ENCODE peak calls at places on chromosomes 12 and 14, in nine cellular contexts. U is AG09309; E is dermis microvascular lymphatic vessel endothelial cell; V is AG09319; A is midbrain; R is fibroblast of mammary gland; Z is astrocyte of the spinal cord; C is stimulated activated CD4-positive, alpha-beta T cell treated with anti-CD3 and anti-CD28 coated beads, Interleukin-1b, Interleukin-23, amount 100 ng/mL, for 1 hour; J is IMR-90. N is an unnamed sample.

GRCh38 chr12:32155041-32155440 is 48.4 kb downstream of the BICD1 start:
- DNase-seq in U (no peak), E (no peak), V (no peak), A (no peak), R (no peak), Z (no peak), C (no peak), J (no peak), N (no peak)

GRCh38 chr12:80186727-80187217 is 87.4 kb downstream of the OTOGL start:
- DNase-seq in U (peak), E (peak), V (peak), A (peak), R (peak), Z (peak), C (no peak), J (peak), N (peak)

GRCh38 chr12:91542048-91542447 is 359.4 kb upstream of the DCN start:
- DNase-seq in U (no peak), E (no peak), V (no peak), A (no peak), R (no peak), Z (no peak), C (no peak), J (no peak), N (no peak)

GRCh38 chr12:64639466-64639865 is 29.2 kb downstream of the RASSF3 start:
- DNase-seq in U (no peak), E (no peak), V (no peak), A (no peak), R (no peak), Z (no peak), C (no peak), J (no peak), N (no peak)

GRCh38 chr12:108568653-108569154 is 6.3 kb downstream of the ISCU start:
- DNase-seq in U (no peak), E (no peak), V (no peak), A (no peak), R (no peak), Z (no peak), C (peak), J (no peak), N (peak)

GRCh38 chr14:20460458-20461229 is 590 bp downstream of the PIP4P1 start:
- DNase-seq in U (no peak), E (no peak), V (no peak), A (no peak), R (no peak), Z (no peak), C (no peak), J (no peak), N (no peak)

GRCh38 chr12:77599782-77600491 is 230.8 kb upstream of the NAV3 start:
- DNase-seq in U (no peak), E (no peak), V (no peak), A (no peak), R (no peak), Z (no peak), C (no peak), J (no peak), N (no peak)

GRCh38 chr14:100893228-100893601 is 10.3 kb downstream of the RTL1 start:
- DNase-seq in U (no peak), E (no peak), V (no peak), A (no peak), R (no peak), Z (no peak), C (no peak), J (no peak), N (no peak)

GRCh38 chr14:23460960-23461359 is 8.5 kb upstream of the NGDN start:
- DNase-seq in U (no peak), E (no peak), V (no peak), A (no peak), R (no peak), Z (no peak), C (no peak), J (no peak), N (no peak)

GRCh38 chr14:82710257-82710841 is 1176.7 kb upstream of the SEL1L start:
- DNase-seq in U (no peak), E (peak), V (peak), A (peak), R (peak), Z (peak), C (no peak), J (peak), N (peak)

GRCh38 chr12:109553929-109554500 is 19.3 kb downstream of the MMAB start:
- DNase-seq in U (no peak), E (no peak), V (no peak), A (no peak), R (no peak), Z (no peak), C (no peak), J (no peak), N (no peak)

GRCh38 chr12:128961957-128962356 is 108.7 kb downstream of the GLT1D1 start:
- DNase-seq in U (no peak), E (no peak), V (no peak), A (no peak), R (no peak), Z (no peak), C (no peak), J (no peak), N (no peak)

GRCh38 chr12:93852067-93852466 is 174.9 kb downstream of the CRADD start:
- DNase-seq in U (no peak), E (no peak), V (no peak), A (no peak), R (no peak), Z (no peak), C (no peak), J (no peak), N (no peak)

GRCh38 chr12:119229837-119230236 is 51.1 kb downstream of the HSPB8 start:
- DNase-seq in U (no peak), E (peak), V (no peak), A (peak), R (peak), Z (peak), C (no peak), J (peak), N (peak)

GRCh38 chr14:50230601-50231474 is 540 bp downstream of the SOS2 start:
- DNase-seq in U (peak), E (peak), V (peak), A (peak), R (peak), Z (peak), C (no peak), J (peak), N (peak)

GRCh38 chr12:64373204-64373603 is 17.4 kb downstream of the C12orf56 start:
- DNase-seq in U (no peak), E (no peak), V (no peak), A (no peak), R (no peak), Z (no peak), C (no peak), J (no peak), N (no peak)

GRCh38 chr12:89484470-89484869 is 40.1 kb downstream of the GALNT4 start:
- DNase-seq in U (no peak), E (no peak), V (no peak), A (no peak), R (no peak), Z (no peak), C (no peak), J (no peak), N (no peak)

GRCh38 chr12:11621797-11622423 is 27.6 kb upstream of the ETV6 start:
- DNase-seq in U (no peak), E (peak), V (no peak), A (peak), R (peak), Z (no peak), C (peak), J (no peak), N (peak)

GRCh38 chr14:105938055-105938863 is 411.9 kb downstream of the TMEM121 start:
- DNase-seq in U (no peak), E (no peak), V (no peak), A (no peak), R (no peak), Z (no peak), C (no peak), J (no peak), N (no peak)

GRCh38 chr12:41983394-41983793 is 161.3 kb downstream of the GXYLT1 start:
- DNase-seq in U (no peak), E (no peak), V (no peak), A (no peak), R (no peak), Z (peak), C (no peak), J (no peak), N (no peak)

GRCh38 chr12:13197526-13198141 is 1.1 kb downstream of the EMP1 start:
- DNase-seq in U (no peak), E (no peak), V (no peak), A (no peak), R (peak), Z (no peak), C (no peak), J (peak), N (peak)

GRCh38 chr12:104340917-104341611 is 37.5 kb downstream of the EID3 start:
- DNase-seq in U (no peak), E (no peak), V (no peak), A (peak), R (no peak), Z (no peak), C (no peak), J (no peak), N (no peak)

GRCh38 chr12:92927436-92928116 is 1.5 kb downstream of the EEA1 start:
- DNase-seq in U (peak), E (no peak), V (peak), A (no peak), R (peak), Z (peak), C (no peak), J (peak), N (peak)

GRCh38 chr12:87413784-87414183 is 615.4 kb downstream of the C12orf50 start:
- DNase-seq in U (no peak), E (no peak), V (no peak), A (no peak), R (peak), Z (peak), C (no peak), J (peak), N (peak)

GRCh38 chr12:113138826-113139225 is 3.3 kb upstream of the RASAL1 start:
- DNase-seq in U (no peak), E (no peak), V (no peak), A (no peak), R (no peak), Z (no peak), C (no peak), J (no peak), N (no peak)

GRCh38 chr12:52534482-52534881 is 14.3 kb upstream of the KRT5 start:
- DNase-seq in U (no peak), E (no peak), V (no peak), A (no peak), R (no peak), Z (no peak), C (no peak), J (no peak), N (peak)

GRCh38 chr14:57833304-57833703 is 32.6 kb downstream of the SLC35F4 start:
- DNase-seq in U (peak), E (no peak), V (peak), A (no peak), R (peak), Z (peak), C (no peak), J (peak), N (peak)

GRCh38 chr14:73613419-73613963 is 1.2 kb downstream of the ACOT6 start:
- DNase-seq in U (no peak), E (no peak), V (no peak), A (no peak), R (no peak), Z (no peak), C (no peak), J (no peak), N (no peak)

GRCh38 chr14:74221741-74222140 is 17.5 kb upstream of the VSX2 start:
- DNase-seq in U (no peak), E (no peak), V (no peak), A (no peak), R (no peak), Z (no peak), C (no peak), J (no peak), N (no peak)

GRCh38 chr12:12837025-12837872 is 24.1 kb downstream of the DDX47 start:
- DNase-seq in U (peak), E (peak), V (peak), A (no peak), R (peak), Z (peak), C (no peak), J (peak), N (peak)

GRCh38 chr14:94470311-94470710 is 5.7 kb downstream of the SERPINA9 start:
- DNase-seq in U (no peak), E (no peak), V (no peak), A (no peak), R (no peak), Z (no peak), C (no peak), J (no peak), N (no peak)

GRCh38 chr14:68939893-68940613 is 39.0 kb downstream of the ACTN1 start:
- DNase-seq in U (peak), E (peak), V (peak), A (peak), R (peak), Z (peak), C (no peak), J (peak), N (peak)